ENCODE peak calls at places on chromosome X, in nine cellular contexts. O is brain microvascular endothelial cell, R is suprapubic skin, E is foreskin fibroblast, I is HCT116, B is ascending aorta, A is glutamatergic neuron, Q is MCF 10A, L is endothelial cell. H is an unnamed sample.

GRCh38 chrX:3435057-3435456 is 88.6 kb upstream of the MXRA5 start:
- DNase-seq in A (no peak), E (no peak), O (no peak), L (no peak), R (no peak), Q (no peak), B (no peak), I (no peak), H (no peak)

GRCh38 chrX:105527759-105528158 is 294.6 kb upstream of the NRK start:
- DNase-seq in L (no peak), O (no peak), Q (no peak), I (no peak), E (peak), B (no peak), A (no peak), R (no peak), H (no peak)

GRCh38 chrX:145813081-145813480 is 4.5 kb upstream of the SLITRK2 start:
- DNase-seq in R (no peak), L (no peak), A (no peak), Q (no peak), I (no peak), B (no peak), E (no peak), O (no peak), H (no peak)

GRCh38 chrX:72526534-72527508 is 45.8 kb downstream of the HDAC8 start:
- DNase-seq in B (no peak), O (peak), A (no peak), R (no peak), I (no peak), L (no peak), E (no peak), Q (no peak), H (no peak)

GRCh38 chrX:77622233-77622632 is 163.8 kb downstream of the ATRX start:
- DNase-seq in B (no peak), Q (no peak), A (no peak), E (no peak), I (no peak), O (no peak), R (no peak), L (no peak), H (no peak)

GRCh38 chrX:43961699-43962098 is 11.5 kb downstream of the NDP start:
- DNase-seq in L (no peak), A (no peak), E (no peak), O (no peak), I (no peak), R (no peak), B (no peak), Q (peak), H (no peak)

GRCh38 chrX:48896611-48897011 is 957 bp downstream of the TIMM17B start:
- DNase-seq in O (no peak), R (peak), A (no peak), B (peak), I (no peak), Q (no peak), L (no peak), E (no peak), H (no peak)

GRCh38 chrX:12329476-12329875 is 191.2 kb downstream of the FRMPD4 start:
- DNase-seq in Q (peak), O (no peak), L (no peak), A (no peak), E (peak), I (no peak), B (no peak), R (no peak), H (no peak)

GRCh38 chrX:134163836-134164235 is 73.1 kb upstream of the CCDC160 start:
- DNase-seq in A (no peak), I (no peak), E (no peak), Q (no peak), O (no peak), L (no peak), B (no peak), R (no peak), H (no peak)

GRCh38 chrX:126847143-126847542 is 27.6 kb downstream of the PRR32 start:
- DNase-seq in L (no peak), I (no peak), R (no peak), A (no peak), O (no peak), Q (no peak), B (no peak), E (no peak), H (no peak)

GRCh38 chrX:45145492-45146215 is 55.0 kb downstream of the DIPK2B start:
- DNase-seq in A (no peak), I (no peak), B (no peak), E (no peak), Q (no peak), O (no peak), R (no peak), L (no peak), H (no peak)

GRCh38 chrX:1178580-1179057 is 33.8 kb downstream of the CRLF2 start:
- DNase-seq in L (no peak), A (no peak), Q (no peak), O (no peak), E (no peak), R (no peak), B (no peak), I (no peak), H (no peak)

GRCh38 chrX:153725039-153725831 is 579 bp downstream of the ABCD1 start:
- DNase-seq in A (no peak), R (no peak), B (no peak), I (no peak), Q (no peak), O (no peak), E (no peak), L (no peak), H (no peak)

GRCh38 chrX:75278991-75279390 is 5.1 kb downstream of the UPRT start:
- DNase-seq in Q (no peak), B (no peak), I (no peak), R (no peak), L (no peak), E (no peak), A (no peak), O (peak), H (no peak)

GRCh38 chrX:318068-318738 is 393 bp downstream of the GTPBP6 start:
- DNase-seq in E (peak), A (peak), O (peak), I (peak), R (peak), B (peak), Q (peak), L (peak), H (peak)

GRCh38 chrX:109472939-109473713 is 8.8 kb downstream of the GUCY2F start:
- DNase-seq in R (no peak), A (peak), L (peak), I (peak), Q (peak), O (peak), B (no peak), E (peak), H (no peak)
- TF ChIP-seq CTCF in R (no peak), A (no peak), L (no peak), I (peak), Q (peak), O (peak), B (peak), E (peak), H (no peak)

GRCh38 chrX:103248553-103248952 is 6.4 kb downstream of the TCEAL8 start:
- DNase-seq in B (no peak), Q (peak), E (peak), O (no peak), I (peak), L (no peak), R (no peak), A (no peak), H (no peak)
- TF ChIP-seq CTCF in B (peak), Q (peak), E (peak), O (peak), I (peak), L (peak), R (peak), A (peak), H (no peak)

GRCh38 chrX:80816051-80816450 is 6.4 kb upstream of the BRWD3 start:
- DNase-seq in L (no peak), O (no peak), E (no peak), A (no peak), Q (peak), I (no peak), R (no peak), B (no peak), H (no peak)

GRCh38 chrX:80808854-80809493 is 703 bp downstream of the BRWD3 start:
- DNase-seq in O (no peak), R (no peak), E (peak), Q (peak), A (peak), L (peak), B (no peak), I (no peak), H (peak)

GRCh38 chrX:80810365-80810978 is 795 bp upstream of the BRWD3 start:
- DNase-seq in E (peak), O (no peak), B (no peak), R (no peak), A (no peak), L (no peak), I (no peak), Q (peak), H (no peak)

GRCh38 chrX:80808160-80808735 is 1.4 kb downstream of the BRWD3 start:
- DNase-seq in E (peak), L (peak), I (peak), O (peak), Q (peak), R (peak), B (peak), A (peak), H (peak)

DNA sequence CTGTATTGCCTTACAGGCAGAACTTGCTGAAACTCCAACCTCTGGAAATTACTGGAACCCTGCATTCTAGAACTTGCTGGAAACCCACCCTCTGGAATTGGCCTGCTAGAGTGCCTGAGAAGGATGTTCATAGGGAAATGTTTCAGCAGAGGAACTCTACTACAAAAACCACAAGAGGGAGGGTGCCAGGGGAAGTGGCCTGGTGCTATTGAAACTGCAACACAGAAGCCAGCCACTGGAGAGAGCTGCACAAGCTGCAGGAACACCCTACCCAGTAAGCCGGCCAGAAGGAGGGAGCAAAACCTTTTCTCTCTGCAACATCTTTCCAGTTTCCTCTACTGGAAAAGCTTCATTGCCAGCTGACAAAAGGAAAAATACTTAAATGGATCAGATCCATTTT is 2.5 kb upstream of the BRWD3 start:
- DNase-seq in E (peak), A (peak), I (no peak), B (no peak), R (no peak), L (peak), O (peak), Q (peak), H (peak)
- TF ChIP-seq CTCF in E (no peak), A (no peak), I (no peak), B (no peak), R (no peak), L (no peak), O (peak), Q (no peak), H (no peak)

DNA sequence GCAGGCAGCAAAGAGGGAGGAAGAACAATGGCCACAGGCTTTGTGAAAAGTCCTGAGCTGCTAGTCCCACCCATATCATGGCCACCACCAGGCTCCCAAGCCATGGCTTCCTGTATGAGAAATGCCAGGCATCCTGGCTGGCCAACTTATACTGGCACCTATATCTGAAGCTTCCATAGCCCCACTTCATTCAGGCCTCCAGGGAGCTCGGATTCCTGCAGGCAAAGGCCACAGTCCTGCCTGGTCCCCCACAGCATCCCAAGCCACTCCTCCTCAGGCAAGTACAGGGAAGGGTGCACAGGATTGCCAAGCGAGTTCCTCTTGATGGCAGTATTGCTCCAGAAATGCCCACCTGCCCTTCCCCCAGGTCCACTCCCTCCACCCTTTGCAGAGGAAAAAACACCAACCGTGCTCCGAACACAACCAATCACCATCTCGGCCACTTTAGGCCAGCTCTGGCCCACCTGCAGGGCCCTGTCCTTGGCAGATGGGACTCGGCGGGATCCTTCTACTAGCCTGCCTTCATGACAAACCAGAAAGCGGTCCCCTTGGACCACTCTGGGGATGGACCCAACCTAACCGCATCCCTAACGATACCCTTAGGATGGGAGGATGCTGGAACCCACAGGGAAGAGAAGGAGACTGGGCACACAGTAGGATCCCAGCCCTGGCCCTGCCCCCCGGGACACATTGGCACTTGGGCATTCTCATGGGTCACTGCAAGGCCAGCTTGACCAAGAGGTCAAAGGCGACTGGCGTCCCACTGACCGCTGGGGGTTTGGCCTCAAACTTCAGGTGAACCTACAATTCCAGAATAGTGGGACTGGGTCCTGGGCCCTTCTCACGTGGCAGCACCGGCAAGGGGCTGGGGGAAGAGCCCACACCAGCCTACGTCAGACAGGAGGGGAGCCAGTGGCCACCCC is 220.4 kb upstream of the AGTR2 start:
- DNase-seq in A (no peak), L (no peak), E (no peak), O (no peak), B (peak), I (no peak), R (no peak), Q (peak), H (no peak)
- TF ChIP-seq CTCF in A (no peak), L (no peak), E (no peak), O (no peak), B (peak), I (no peak), R (no peak), Q (no peak), H (no peak)

DNA sequence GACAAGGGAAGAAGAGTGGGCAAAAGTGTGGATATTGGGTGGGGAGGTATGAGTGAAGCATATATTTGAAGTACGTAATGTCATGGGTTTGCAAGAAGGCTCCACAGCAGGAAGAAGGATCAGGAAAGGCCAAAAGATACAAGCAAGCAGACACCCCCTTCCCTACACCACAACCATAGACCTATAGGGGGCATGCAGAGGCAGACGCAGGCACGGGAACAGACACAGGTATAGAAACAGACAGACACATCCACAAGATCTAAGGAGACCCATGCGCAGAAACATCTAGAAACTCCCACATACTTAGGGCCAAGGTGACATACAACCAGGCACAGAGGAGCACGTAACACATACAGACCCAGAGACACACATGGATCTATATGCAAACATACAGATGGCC is 14.3 kb downstream of the FGD1 start:
- DNase-seq in R (no peak), I (no peak), L (peak), E (no peak), B (no peak), Q (no peak), A (no peak), O (no peak), H (no peak)
- TF ChIP-seq CTCF in R (no peak), I (no peak), L (no peak), E (no peak), B (no peak), Q (no peak), A (no peak), O (peak), H (no peak)

H was measured in Calu3.